ENCODE peak calls at places on chromosomes 13 and 19, in seven cellular contexts. S is GOT3; P is fibroblast of pulmonary artery; T is transverse colon; L is T-helper 17 cell; N is smooth muscle cell of the brain vasculature; A is effector memory CD4-positive, alpha-beta T cell. U is an unnamed sample.

GRCh38 chr13:66076417-66076816 is 1153.7 kb downstream of the PCDH9 start:
- DNase-seq in S (no peak), L (no peak), A (no peak), P (peak), T (no peak), N (no peak), U (no peak)

GRCh38 chr13:37791699-37792098 is 77.9 kb downstream of the TRPC4 start:
- DNase-seq in P (peak), S (no peak), N (no peak), T (no peak), L (no peak), A (no peak), U (peak)

GRCh38 chr19:13689050-13689449 is 75.3 kb upstream of the MRI1 start:
- DNase-seq in A (no peak), L (no peak), N (no peak), S (no peak), T (no peak), P (peak), U (peak)

GRCh38 chr13:50993908-50994307 is 84.3 kb downstream of the RNASEH2B start:
- DNase-seq in N (no peak), S (no peak), T (no peak), P (peak), A (no peak), L (no peak), U (no peak)

GRCh38 chr13:67630640-67631039 is 400.5 kb upstream of the PCDH9 start:
- DNase-seq in A (no peak), P (no peak), T (no peak), L (no peak), S (no peak), N (no peak), U (no peak)

GRCh38 chr19:6459356-6460098 is at the start of gene SLC25A23:
- DNase-seq in L (peak), S (no peak), P (peak), N (peak), T (peak), A (no peak), U (peak)

GRCh38 chr19:36421749-36422481 is 3.5 kb upstream of the ZFP82 start:
- DNase-seq in L (no peak), P (no peak), T (no peak), A (no peak), N (no peak), S (no peak), U (no peak)

GRCh38 chr13:37716395-37716794 is 117.8 kb upstream of the POSTN start:
- DNase-seq in S (no peak), P (peak), A (no peak), T (no peak), N (no peak), L (no peak), U (no peak)

GRCh38 chr13:53782400-53783030 is 753.9 kb downstream of the OLFM4 start:
- DNase-seq in L (no peak), N (peak), T (no peak), A (no peak), P (peak), S (no peak), U (peak)

GRCh38 chr13:51673165-51673564 is 88.9 kb downstream of the WDFY2 start:
- DNase-seq in L (no peak), T (no peak), P (peak), A (no peak), S (no peak), N (no peak), U (no peak)

GRCh38 chr19:30450945-30451344 is 78.8 kb downstream of the ZNF536 start:
- DNase-seq in L (no peak), S (no peak), P (no peak), N (no peak), A (no peak), T (no peak), U (peak)

GRCh38 chr13:68232351-68233130 is 1002.4 kb upstream of the PCDH9 start:
- DNase-seq in T (no peak), P (no peak), S (no peak), A (no peak), N (no peak), L (no peak), U (no peak)

GRCh38 chr19:28303502-28303901 is 909.4 kb downstream of the UQCRFS1 start:
- DNase-seq in P (no peak), T (no peak), S (no peak), A (no peak), L (no peak), N (no peak), U (no peak)

GRCh38 chr13:104460553-104460952 is 1394.3 kb upstream of the SLC10A2 start:
- DNase-seq in L (no peak), N (no peak), S (no peak), A (no peak), P (peak), T (no peak), U (no peak)

GRCh38 chr13:89845874-89846273 is 1501.6 kb upstream of the MIR17HG start:
- DNase-seq in P (no peak), L (no peak), S (no peak), T (no peak), A (no peak), N (no peak), U (no peak)

GRCh38 chr13:30791354-30791921 is 56.1 kb downstream of the ALOX5AP start:
- DNase-seq in P (no peak), A (no peak), S (no peak), T (no peak), L (no peak), N (peak), U (no peak)

GRCh38 chr13:29021717-29022116 is 201.6 kb downstream of the MTUS2 start:
- DNase-seq in N (no peak), T (no peak), L (no peak), P (no peak), A (no peak), S (no peak), U (no peak)

GRCh38 chr19:39413269-39413902 is 917 bp downstream of the PLEKHG2 start:
- DNase-seq in T (peak), A (no peak), S (no peak), L (peak), N (no peak), P (peak), U (peak)